ENCODE peak calls at places on chromosome 4, in nine cellular contexts. I is adrenal gland; X is naive thymus-derived CD4-positive, alpha-beta T cell; V is CD4-positive, CD25-positive, alpha-beta regulatory T cell; T is GM12878; O is lung; H is H9; Z is suprapubic skin; J is psoas muscle. G is an unnamed sample.

GRCh38 chr4:48032721-48033120 is 16.1 kb downstream of the NIPAL1 start:
- DNase-seq in I (no peak), X (no peak), V (no peak), T (no peak), O (no peak), H (no peak), Z (no peak), J (no peak), G (no peak)

GRCh38 chr4:81601270-81601694 is 129.6 kb upstream of the RASGEF1B start:
- DNase-seq in I (no peak), X (no peak), V (no peak), T (no peak), O (no peak), H (no peak), Z (no peak), J (no peak), G (no peak)

GRCh38 chr4:100099746-100100145 is 90.5 kb downstream of the DDIT4L start:
- DNase-seq in I (no peak), X (no peak), V (no peak), T (no peak), O (no peak), H (no peak), Z (no peak), J (no peak), G (peak; percentile 20)

GRCh38 chr4:184262901-184263300 is 45.2 kb upstream of the ENPP6 start:
- DNase-seq in I (no peak), X (no peak), V (no peak), T (no peak), O (no peak), H (no peak), Z (no peak), J (no peak), G (no peak)

GRCh38 chr4:2412534-2412884 is 5.9 kb downstream of the ZFYVE28 start:
- DNase-seq in I (no peak), X (no peak), V (peak; percentile 37), T (no peak), O (no peak), H (no peak), Z (no peak), J (no peak), G (no peak)

GRCh38 chr4:24121395-24122175 is 231.7 kb upstream of the PPARGC1A start:
- DNase-seq in I (no peak), X (no peak), V (no peak), T (no peak), O (no peak), H (no peak), Z (no peak), J (no peak), G (no peak)

GRCh38 chr4:40564004-40564403 is 65.7 kb downstream of the RBM47 start:
- DNase-seq in I (peak; percentile 63), X (no peak), V (no peak), T (no peak), O (no peak), H (no peak), Z (no peak), J (no peak), G (peak; percentile 58)

GRCh38 chr4:76969493-76969892 is 19.9 kb downstream of the SEPTIN11 start:
- DNase-seq in I (no peak), X (no peak), V (no peak), T (no peak), O (no peak), H (no peak), Z (no peak), J (no peak), G (no peak)

GRCh38 chr4:39544580-39545315 is 17.5 kb upstream of the UGDH start:
- DNase-seq in I (no peak), X (no peak), V (no peak), T (no peak), O (no peak), H (no peak), Z (no peak), J (no peak), G (no peak)

GRCh38 chr4:19030048-19030447 is 1008.5 kb upstream of the LCORL start:
- DNase-seq in I (no peak), X (no peak), V (no peak), T (no peak), O (peak; percentile 55), H (no peak), Z (no peak), J (no peak), G (no peak)

GRCh38 chr4:174211611-174212044 is 71.8 kb downstream of the FBXO8 start:
- DNase-seq in I (no peak), X (no peak), V (no peak), T (no peak), O (no peak), H (no peak), Z (no peak), J (no peak), G (no peak)

GRCh38 chr4:174207370-174207769 is 76.1 kb downstream of the FBXO8 start:
- DNase-seq in I (no peak), X (no peak), V (no peak), T (no peak), O (no peak), H (no peak), Z (no peak), J (no peak), G (no peak)

GRCh38 chr4:174210952-174211490 is 72.4 kb downstream of the FBXO8 start:
- DNase-seq in I (no peak), X (no peak), V (no peak), T (no peak), O (no peak), H (no peak), Z (no peak), J (no peak), G (no peak)

GRCh38 chr4:174210354-174210753 is 73.1 kb downstream of the FBXO8 start:
- DNase-seq in I (no peak), X (no peak), V (no peak), T (no peak), O (no peak), H (no peak), Z (no peak), J (no peak), G (no peak)

GRCh38 chr4:174209296-174209695 is 74.2 kb downstream of the FBXO8 start:
- DNase-seq in I (no peak), X (no peak), V (no peak), T (no peak), O (no peak), H (no peak), Z (no peak), J (no peak), G (no peak)
- H3K27me3 ChIP-seq in I (peaks cover 30% of the 10 kb centered on the region), X (peaks cover 24% of the 10 kb centered on the region), V (peaks cover 35% of the 10 kb centered on the region), T (peaks cover 4% of the 10 kb centered on the region), O (peaks cover 4% of the 10 kb centered on the region), H (peaks cover 36% of the 10 kb centered on the region), Z (peaks cover 73% of the 10 kb centered on the region), J (peaks cover 12% of the 10 kb centered on the region), G (no peaks in the 10 kb centered on the region)

GRCh38 chr4:10122236-10122932 is 5.8 kb upstream of the WDR1 start:
- DNase-seq in I (no peak), X (no peak), V (no peak), T (no peak), O (no peak), H (no peak), Z (no peak), J (no peak), G (no peak)
- H3K4me1 ChIP-seq in I (no peaks in the 10 kb centered on the region), X (peaks cover 2% of the 10 kb centered on the region), V (peaks cover 29% of the 10 kb centered on the region), T (peaks cover 11% of the 10 kb centered on the region), O (no peaks in the 10 kb centered on the region), H (peaks cover 5% of the 10 kb centered on the region), Z (peaks cover 7% of the 10 kb centered on the region), J (no peaks in the 10 kb centered on the region), G (peaks cover 4% of the 10 kb centered on the region)

GRCh38 chr4:1402516-1403101 is 3.6 kb downstream of the NKX1-1 start:
- DNase-seq in I (no peak), X (no peak), V (no peak), T (no peak), O (no peak), H (peak; percentile 34), Z (no peak), J (peak; percentile 36), G (no peak)
- H3K27me3 ChIP-seq in I (peaks cover 71% of the 10 kb centered on the region), X (peaks cover 9% of the 10 kb centered on the region), V (no peaks in the 10 kb centered on the region), T (no peaks in the 10 kb centered on the region), O (peaks cover 38% of the 10 kb centered on the region), H (peaks cover 67% of the 10 kb centered on the region), Z (peaks cover 84% of the 10 kb centered on the region), J (peaks cover 34% of the 10 kb centered on the region), G (peaks cover 7% of the 10 kb centered on the region)

GRCh38 chr4:173766231-173766630 is 236.2 kb upstream of the HAND2 start:
- DNase-seq in I (no peak), X (no peak), V (no peak), T (no peak), O (no peak), H (no peak), Z (no peak), J (no peak), G (no peak)
- H3K4me1 ChIP-seq in I (no peaks in the 10 kb centered on the region), X (no peaks in the 10 kb centered on the region), V (no peaks in the 10 kb centered on the region), T (no peaks in the 10 kb centered on the region), O (no peaks in the 10 kb centered on the region), H (no peaks in the 10 kb centered on the region), Z (peaks cover 10% of the 10 kb centered on the region), J (no peaks in the 10 kb centered on the region), G (no peaks in the 10 kb centered on the region)

DNA sequence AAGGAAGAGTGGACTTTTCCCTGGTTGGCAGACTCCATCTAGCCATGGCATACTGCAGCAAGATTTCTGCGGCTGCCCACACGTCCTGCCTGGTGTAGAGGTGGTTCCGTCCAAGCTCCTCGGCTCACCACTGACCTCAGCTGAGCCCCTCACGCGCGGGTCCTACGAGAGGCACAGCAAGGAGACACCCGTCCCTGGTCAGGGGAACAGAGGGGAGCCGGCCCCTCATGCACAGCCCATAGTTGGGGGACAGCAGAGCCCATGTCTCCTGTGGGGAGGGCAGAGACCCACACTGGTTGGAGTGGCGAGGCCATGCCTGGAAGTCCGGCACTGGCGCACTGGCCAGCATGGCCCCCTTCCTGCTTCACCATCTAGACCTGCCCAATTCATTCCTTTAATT is 80.8 kb downstream of the HTRA3 start:
- DNase-seq in I (no peak), X (no peak), V (no peak), T (no peak), O (no peak), H (peak; percentile 23), Z (peak; percentile 65), J (no peak), G (no peak)
- H3K27me3 ChIP-seq in I (peaks cover 5% of the 10 kb centered on the region), X (no peaks in the 10 kb centered on the region), V (no peaks in the 10 kb centered on the region), T (no peaks in the 10 kb centered on the region), O (no peaks in the 10 kb centered on the region), H (no peaks in the 10 kb centered on the region), Z (peaks cover 4% of the 10 kb centered on the region), J (no peaks in the 10 kb centered on the region), G (no peaks in the 10 kb centered on the region)

GRCh38 chr4:1249731-1250526 is 999 bp upstream of the CTBP1 start:
- DNase-seq in I (peak; percentile 53), X (no peak), V (peak; percentile 43), T (no peak), O (peak; percentile 51), H (peak; percentile 49), Z (peak; percentile 78), J (peak; percentile 70), G (peak; percentile 48)
- H3K4me1 ChIP-seq in I (peaks cover 33% of the 10 kb centered on the region), X (peaks cover 53% of the 10 kb centered on the region), V (peaks cover 69% of the 10 kb centered on the region), T (peaks cover 24% of the 10 kb centered on the region), O (peaks cover 13% of the 10 kb centered on the region), H (no peaks in the 10 kb centered on the region), Z (peaks cover 43% of the 10 kb centered on the region), J (peaks cover 54% of the 10 kb centered on the region), G (peaks cover 46% of the 10 kb centered on the region)

DNA sequence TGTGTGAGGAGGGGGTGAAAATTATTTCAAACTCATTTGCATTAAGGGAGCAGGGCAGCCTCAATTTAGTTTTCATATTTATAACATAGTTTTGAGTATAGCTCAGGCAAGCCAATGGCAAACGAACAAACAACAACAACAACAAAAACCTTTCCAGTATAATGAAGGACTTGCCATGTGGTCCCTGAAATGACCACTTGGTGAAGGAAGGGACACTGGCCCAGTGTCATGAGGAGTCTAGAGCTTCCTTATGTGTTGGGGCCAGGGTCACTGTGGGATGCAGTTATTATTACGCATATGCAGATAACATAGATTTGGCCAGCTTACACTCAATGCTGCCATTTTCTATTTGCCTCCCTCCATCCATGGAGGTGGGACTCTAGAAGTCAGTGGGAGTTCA is 23.3 kb downstream of the NKX3-2 start:
- DNase-seq in I (no peak), X (no peak), V (no peak), T (no peak), O (no peak), H (no peak), Z (no peak), J (no peak), G (no peak)
- H3K27me3 ChIP-seq in I (peaks cover 76% of the 10 kb centered on the region), X (peaks cover 16% of the 10 kb centered on the region), V (peaks cover 48% of the 10 kb centered on the region), T (peaks cover 7% of the 10 kb centered on the region), O (peaks cover 15% of the 10 kb centered on the region), H (peaks cover 47% of the 10 kb centered on the region), Z (peaks cover 69% of the 10 kb centered on the region), J (peaks cover 25% of the 10 kb centered on the region), G (peaks cover 33% of the 10 kb centered on the region)